ENCODE peak calls at places on chromosomes 6 and 20, in five cellular contexts. X, D, I, G and B are unnamed samples.

GRCh38 chr6:1310628-1311399 is 1.1 kb upstream of the FOXQ1 start:
- DNase-seq in D (peak), I (no peak), G (no peak), X (no peak), B (no peak)

GRCh38 chr6:125050663-125051318 is 88.6 kb downstream of the RNF217 start:
- DNase-seq in X (no peak), G (no peak), I (no peak), D (no peak), B (no peak)

GRCh38 chr6:83536034-83536646 is 23.8 kb downstream of the PRSS35 start:
- DNase-seq in D (no peak), X (peak), I (peak), G (peak), B (peak)

GRCh38 chr20:51584116-51584515 is 41.6 kb upstream of the NFATC2 start:
- DNase-seq in G (no peak), X (no peak), D (no peak), I (no peak), B (no peak)

GRCh38 chr6:128519132-128519930 is 1.1 kb downstream of the PTPRK start:
- DNase-seq in G (no peak), X (no peak), I (peak), D (peak), B (peak)

GRCh38 chr6:77373955-77374354 is 89.3 kb downstream of the HTR1B start:
- DNase-seq in D (no peak), G (no peak), X (no peak), I (no peak), B (no peak)

GRCh38 chr20:11849270-11849920 is 68.3 kb upstream of the BTBD3 start:
- DNase-seq in G (no peak), X (no peak), I (no peak), D (no peak), B (no peak)

GRCh38 chr20:25309395-25310267 is 61.7 kb downstream of the PYGB start:
- DNase-seq in D (peak), X (peak), G (peak), I (no peak), B (peak)

GRCh38 chr6:142907544-142907943 is 37.4 kb downstream of the HIVEP2 start:
- DNase-seq in D (no peak), X (no peak), I (no peak), G (no peak), B (no peak)

GRCh38 chr6:35385457-35386202 is 43.3 kb downstream of the PPARD start:
- DNase-seq in G (no peak), I (no peak), X (peak), D (peak), B (no peak)

GRCh38 chr6:37460805-37461204 is 27.8 kb downstream of the CMTR1 start:
- DNase-seq in D (no peak), X (no peak), G (no peak), I (no peak), B (no peak)

GRCh38 chr6:122754191-122754731 is 25.3 kb upstream of the FABP7 start:
- DNase-seq in X (no peak), G (no peak), D (no peak), I (no peak), B (no peak)

GRCh38 chr6:6497976-6498375 is 90.5 kb upstream of the LY86 start:
- DNase-seq in D (no peak), G (no peak), I (no peak), X (no peak), B (no peak)

GRCh38 chr6:42744351-42744890 is 1.5 kb downstream of the TBCC start:
- DNase-seq in X (no peak), G (no peak), I (no peak), D (no peak), B (no peak)

GRCh38 chr6:166470029-166470862 is 87.5 kb upstream of the MPC1 start:
- DNase-seq in G (no peak), I (no peak), D (no peak), X (no peak), B (no peak)

GRCh38 chr20:47724910-47725247 is 60.4 kb downstream of the SULF2 start:
- DNase-seq in X (no peak), D (no peak), G (no peak), I (no peak), B (no peak)

GRCh38 chr6:143449731-143450452 is 603 bp downstream of the ADAT2 start:
- DNase-seq in G (no peak), I (peak), X (peak), D (peak), B (no peak)

GRCh38 chr20:38805502-38805957 is at the start of gene PPP1R16B:
- DNase-seq in X (peak), D (peak), I (peak), G (no peak), B (peak)

GRCh38 chr20:50027611-50028105 is 44.9 kb downstream of the SNAI1 start:
- DNase-seq in X (no peak), I (no peak), D (peak), G (no peak), B (no peak)

GRCh38 chr6:54993948-54994347 is 147.4 kb downstream of the FAM83B start:
- DNase-seq in I (no peak), G (no peak), D (no peak), X (no peak), B (no peak)

GRCh38 chr6:21885532-21886089 is 292.1 kb downstream of the SOX4 start:
- DNase-seq in G (no peak), I (no peak), D (peak), X (no peak), B (no peak)

GRCh38 chr6:146339716-146340115 is 203.9 kb upstream of the RAB32 start:
- DNase-seq in D (no peak), X (no peak), G (peak), I (no peak), B (no peak)

GRCh38 chr6:55578537-55579363 is at the start of gene HMGCLL1:
- DNase-seq in D (peak), X (no peak), G (no peak), I (no peak), B (no peak)

GRCh38 chr6:54291146-54291545 is 17.1 kb upstream of the TINAG start:
- DNase-seq in D (no peak), G (no peak), I (no peak), X (peak), B (no peak)

GRCh38 chr6:46440133-46440532 is 51.1 kb downstream of the RCAN2 start:
- DNase-seq in I (no peak), D (no peak), G (no peak), X (no peak), B (no peak)

GRCh38 chr20:50192364-50193168 is 1.9 kb downstream of the CEBPB start:
- DNase-seq in D (peak), X (peak), G (no peak), I (peak), B (peak)

GRCh38 chr20:49508435-49509199 is 26.1 kb upstream of the KCNB1 start:
- DNase-seq in D (no peak), G (no peak), I (peak), X (peak), B (peak)

GRCh38 chr6:4008324-4009047 is 70.5 kb downstream of the FAM217A start:
- DNase-seq in I (peak), G (no peak), D (no peak), X (peak), B (peak)

GRCh38 chr20:13105864-13106457 is 97.2 kb downstream of the SPTLC3 start:
- DNase-seq in G (no peak), I (peak), X (peak), D (no peak), B (peak)

GRCh38 chr20:62708591-62709536 is at the start of gene NTSR1:
- DNase-seq in X (peak), D (no peak), I (no peak), G (no peak), B (no peak)

GRCh38 chr6:340991-341827 is 48.9 kb downstream of the DUSP22 start:
- DNase-seq in D (no peak), I (peak), X (peak), G (no peak), B (peak)

GRCh38 chr6:97462944-97463343 is 179.9 kb upstream of the MMS22L start:
- DNase-seq in I (no peak), G (no peak), D (no peak), X (no peak), B (no peak)

GRCh38 chr20:57760698-57761412 is 51.0 kb upstream of the PMEPA1 start:
- DNase-seq in I (no peak), X (no peak), D (no peak), G (no peak), B (no peak)

GRCh38 chr20:38880952-38881735 is 45.1 kb upstream of the FAM83D start:
- DNase-seq in X (peak), I (no peak), D (no peak), G (no peak), B (no peak)

GRCh38 chr20:33169176-33169794 is 1.3 kb downstream of the BPIFA2 start:
- DNase-seq in D (no peak), I (no peak), X (peak), G (no peak), B (no peak)

GRCh38 chr6:101980924-101981323 is 587.4 kb downstream of the GRIK2 start:
- DNase-seq in I (no peak), X (no peak), G (no peak), D (no peak), B (no peak)

GRCh38 chr20:63496404-63497120 is 2.3 kb downstream of the EEF1A2 start:
- DNase-seq in D (no peak), I (no peak), G (no peak), X (no peak), B (no peak)

GRCh38 chr6:27178860-27179259 is 68.6 kb upstream of the PRSS16 start:
- DNase-seq in I (no peak), X (no peak), G (no peak), D (no peak), B (no peak)

DNA sequence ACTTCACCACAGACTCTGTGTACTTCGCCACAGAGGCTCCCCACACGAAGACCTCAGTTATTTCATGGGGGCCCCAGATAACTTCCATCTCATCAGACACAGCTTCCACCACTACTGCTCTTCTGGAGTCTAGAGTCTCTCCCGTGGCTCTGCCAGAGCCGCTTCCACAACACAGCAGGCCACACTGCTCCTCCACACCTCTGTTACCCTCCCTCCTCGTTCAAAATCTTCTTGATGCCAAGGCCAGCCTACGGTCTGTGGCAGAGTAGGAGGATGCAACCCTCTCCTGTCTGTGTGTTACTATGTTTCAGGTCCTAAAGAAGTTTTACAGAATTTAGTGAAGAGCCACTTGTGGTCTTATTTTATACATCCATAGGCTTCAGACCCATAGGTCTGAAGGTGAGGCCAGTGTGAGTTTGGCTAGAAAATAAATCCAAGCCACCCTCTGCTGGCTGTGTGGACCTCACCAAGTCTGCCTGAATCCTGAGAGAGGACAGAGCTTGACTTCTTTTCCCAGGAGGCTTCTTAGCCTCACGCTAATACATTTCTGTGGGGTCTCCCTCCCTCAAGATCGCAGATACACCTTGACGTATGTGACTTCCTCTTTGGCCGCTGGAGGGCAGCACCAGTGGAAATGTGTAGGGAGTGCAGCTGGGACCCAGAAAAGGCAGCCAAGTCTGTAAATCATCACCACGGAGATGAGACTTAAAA is 197.7 kb downstream of the FAXC start:
- DNase-seq in G (peak), D (peak), X (peak), I (peak), B (peak)
- TF ChIP-seq CTCF in G (peak), D (no peak), X (peak), I (peak), B (peak)

GRCh38 chr6:7723554-7723953 is 2.3 kb upstream of the BMP6 start:
- DNase-seq in D (no peak), G (no peak), I (no peak), X (peak), B (no peak)

GRCh38 chr6:7720346-7720745 is 5.6 kb upstream of the BMP6 start:
- DNase-seq in G (no peak), I (no peak), X (no peak), D (no peak), B (no peak)

GRCh38 chr6:7723041-7723447 is 2.9 kb upstream of the BMP6 start:
- DNase-seq in X (peak), D (peak), I (peak), G (peak), B (peak)

GRCh38 chr6:7719364-7719763 is 6.5 kb upstream of the BMP6 start:
- DNase-seq in G (no peak), I (no peak), X (peak), D (no peak), B (no peak)

GRCh38 chr6:7721654-7722053 is 4.2 kb upstream of the BMP6 start:
- DNase-seq in I (peak), G (no peak), X (peak), D (no peak), B (peak)
- TF ChIP-seq CTCF in I (peak), G (peak), X (peak), D (no peak), B (peak)

DNA sequence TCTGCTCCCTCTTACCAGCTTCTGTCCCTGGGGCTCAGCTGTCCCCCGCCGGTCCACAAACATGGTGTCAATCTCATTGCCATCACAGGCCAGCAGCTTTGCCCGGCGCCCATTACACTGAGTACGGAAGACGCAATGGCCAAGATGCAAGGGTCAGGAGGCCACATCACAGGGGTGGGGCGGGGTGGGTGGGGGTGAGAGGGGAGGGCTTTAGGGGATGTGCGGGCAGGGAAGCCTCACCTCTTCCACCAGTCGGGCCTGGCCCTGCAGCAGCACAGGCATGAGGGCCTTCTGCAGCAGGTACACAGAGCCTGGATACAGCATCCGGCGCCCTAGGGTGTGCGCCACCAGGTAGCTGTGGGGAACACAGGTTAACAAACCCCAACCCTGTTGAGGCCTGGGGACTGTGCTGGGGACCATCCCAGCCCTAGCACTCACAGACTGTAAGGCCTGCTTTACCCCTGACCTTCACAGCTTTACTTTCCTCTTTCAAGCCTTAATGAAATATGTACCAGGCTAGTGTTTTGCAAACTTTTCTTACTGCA is 10.8 kb upstream of the LY6G5C start:
- DNase-seq in I (no peak), G (no peak), D (no peak), X (no peak), B (no peak)
- TF ChIP-seq CTCF in I (no peak), G (no peak), D (no peak), X (no peak), B (no peak)

GRCh38 chr20:54479138-54479906 is 3.9 kb downstream of the DOK5 start:
- DNase-seq in I (no peak), D (no peak), G (no peak), X (peak), B (no peak)
- TF ChIP-seq CTCF in I (no peak), D (no peak), G (peak), X (peak), B (peak)

GRCh38 chr6:157245486-157245885 is 77.8 kb downstream of the TMEM242 start:
- DNase-seq in X (no peak), G (no peak), I (no peak), D (no peak), B (no peak)

GRCh38 chr6:157248264-157248663 is 75.1 kb downstream of the TMEM242 start:
- DNase-seq in X (no peak), D (no peak), I (no peak), G (no peak), B (no peak)

GRCh38 chr6:157244780-157245179 is 78.5 kb downstream of the TMEM242 start:
- DNase-seq in X (no peak), D (no peak), I (no peak), G (no peak), B (no peak)

GRCh38 chr6:157246048-157246630 is 77.2 kb downstream of the TMEM242 start:
- DNase-seq in I (no peak), X (no peak), D (no peak), G (no peak), B (no peak)

DNA sequence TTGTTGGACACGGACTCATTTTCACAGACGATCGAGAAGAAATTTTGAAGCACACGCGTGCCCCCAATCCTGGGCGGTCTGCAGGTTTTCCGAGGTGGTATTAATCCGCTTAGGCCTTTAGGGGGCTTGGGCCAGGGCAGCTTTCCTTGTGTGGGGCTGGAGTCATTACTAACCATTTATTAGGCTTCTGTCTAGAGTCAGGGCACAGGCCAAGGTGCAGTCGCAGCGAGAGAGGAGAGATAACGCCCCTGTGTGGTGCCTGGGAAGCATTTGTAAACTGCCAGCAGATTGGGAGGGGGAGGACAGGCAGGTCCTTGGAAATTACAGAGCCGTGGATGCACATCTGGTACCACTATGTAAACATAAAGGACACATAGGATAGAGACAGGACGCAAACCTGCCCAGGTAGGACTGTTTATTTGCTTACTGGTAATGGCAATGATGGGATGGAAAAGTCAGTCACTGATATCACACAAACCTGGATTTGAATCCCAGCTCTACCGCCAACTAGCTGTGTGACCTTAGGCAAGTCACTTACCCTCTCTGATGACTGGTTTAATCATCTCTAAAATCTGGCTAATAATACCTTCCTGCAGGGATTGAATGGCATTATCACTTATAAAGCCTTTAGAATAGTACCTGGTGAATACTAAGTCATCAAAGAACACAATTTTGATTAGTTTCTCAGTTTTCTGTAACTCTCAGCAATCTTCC is 76.4 kb downstream of the TMEM242 start:
- DNase-seq in D (no peak), G (no peak), I (no peak), X (no peak), B (no peak)
- TF ChIP-seq CTCF in D (no peak), G (no peak), I (no peak), X (no peak), B (no peak)

GRCh38 chr20:10676518-10676917 is 2.7 kb upstream of the JAG1 start:
- DNase-seq in X (no peak), I (no peak), D (no peak), G (no peak), B (no peak)
- TF ChIP-seq CTCF in X (no peak), I (no peak), D (no peak), G (no peak), B (no peak)